ENCODE peak calls at places on chromosomes 5 and 9, in four cellular contexts. One of them, this sample, is unnamed.
A peak's percentile ranks its signal among the peaks of the same experiment; 100 is the strongest.

GRCh38 chr9:110133608-110134214 is 74.2 kb downstream of the C9orf152 start:
- DNase-seq in OCI-LY7: no peak
- DNase-seq in neural progenitor cell: no peak
- DNase-seq in H1: no peak
- DNase-seq in this sample: no peak

GRCh38 chr5:38483788-38484398 is 72.6 kb downstream of the LIFR start:
- DNase-seq in neural progenitor cell: no peak
- DNase-seq in OCI-LY7: no peak
- DNase-seq in H1: no peak
- DNase-seq in this sample: no peak

GRCh38 chr5:123518111-123518510 is 6.1 kb downstream of the CSNK1G3 start:
- DNase-seq in H1: no peak
- DNase-seq in OCI-LY7: no peak
- DNase-seq in neural progenitor cell: no peak
- DNase-seq in this sample: no peak

GRCh38 chr9:120353501-120353900 is 226.5 kb downstream of the CDK5RAP2 start:
- DNase-seq in OCI-LY7: no peak
- DNase-seq in H1: no peak
- DNase-seq in neural progenitor cell: no peak
- DNase-seq in this sample: no peak

GRCh38 chr5:136510481-136510880 is 145.1 kb upstream of the TRPC7 start:
- DNase-seq in H1: no peak
- DNase-seq in neural progenitor cell: no peak
- DNase-seq in OCI-LY7: no peak
- DNase-seq in this sample: no peak

GRCh38 chr9:31916591-31917223 is 467.7 kb upstream of the ACO1 start:
- DNase-seq in neural progenitor cell: peak; percentile 22
- DNase-seq in OCI-LY7: no peak
- DNase-seq in H1: no peak
- DNase-seq in this sample: no peak

GRCh38 chr5:29263836-29264235 is 1929.7 kb upstream of the CDH6 start:
- DNase-seq in H1: no peak
- DNase-seq in neural progenitor cell: no peak
- DNase-seq in OCI-LY7: no peak
- DNase-seq in this sample: no peak

GRCh38 chr5:54936201-54936600 is 49.2 kb downstream of the ESM1 start:
- DNase-seq in H1: no peak
- DNase-seq in OCI-LY7: no peak
- DNase-seq in neural progenitor cell: no peak
- DNase-seq in this sample: no peak

GRCh38 chr5:177086918-177087706 is 397 bp downstream of the FGFR4 start:
- DNase-seq in OCI-LY7: peak; percentile 69
- DNase-seq in neural progenitor cell: peak; percentile 84
- DNase-seq in H1: peak; percentile 25
- DNase-seq in this sample: peak; percentile 85

GRCh38 chr9:125137200-125137599 is 6.1 kb downstream of the SCAI start:
- DNase-seq in H1: no peak
- DNase-seq in neural progenitor cell: no peak
- DNase-seq in OCI-LY7: no peak
- DNase-seq in this sample: no peak

GRCh38 chr9:132732326-132732725 is 62.1 kb downstream of the GTF3C4 start:
- DNase-seq in neural progenitor cell: no peak
- DNase-seq in H1: no peak
- DNase-seq in OCI-LY7: no peak
- DNase-seq in this sample: no peak

GRCh38 chr9:33076031-33076359 is 479 bp downstream of the SMU1 start:
- DNase-seq in H1: no peak
- DNase-seq in neural progenitor cell: peak; percentile 43
- DNase-seq in OCI-LY7: peak; percentile 7
- DNase-seq in this sample: no peak

GRCh38 chr5:169467382-169467781 is 116.2 kb upstream of the SPDL1 start:
- DNase-seq in OCI-LY7: no peak
- DNase-seq in H1: no peak
- DNase-seq in neural progenitor cell: no peak
- DNase-seq in this sample: no peak

GRCh38 chr5:41371741-41372140 is 138.7 kb downstream of the PLCXD3 start:
- DNase-seq in H1: no peak
- DNase-seq in OCI-LY7: no peak
- DNase-seq in neural progenitor cell: no peak
- DNase-seq in this sample: no peak

GRCh38 chr5:128711216-128711615 is 173.2 kb upstream of the FBN2 start:
- DNase-seq in H1: no peak
- DNase-seq in OCI-LY7: no peak
- DNase-seq in neural progenitor cell: no peak
- DNase-seq in this sample: no peak

GRCh38 chr9:99199938-99200539 is 21.7 kb downstream of the ALG2 start:
- DNase-seq in neural progenitor cell: no peak
- DNase-seq in OCI-LY7: no peak
- DNase-seq in H1: no peak
- DNase-seq in this sample: no peak

GRCh38 chr9:7671847-7672246 is 127.7 kb downstream of the DMAC1 start:
- DNase-seq in H1: no peak
- DNase-seq in neural progenitor cell: no peak
- DNase-seq in OCI-LY7: no peak
- DNase-seq in this sample: no peak

GRCh38 chr9:36112516-36112915 is 24.0 kb upstream of the GLIPR2 start:
- DNase-seq in H1: no peak
- DNase-seq in OCI-LY7: no peak
- DNase-seq in neural progenitor cell: no peak
- DNase-seq in this sample: no peak

GRCh38 chr5:72035831-72036230 is 71.4 kb upstream of the MAP1B start:
- DNase-seq in H1: no peak
- DNase-seq in OCI-LY7: no peak
- DNase-seq in neural progenitor cell: no peak
- DNase-seq in this sample: no peak

GRCh38 chr9:97109194-97109811 is 70.4 kb upstream of the CTSV start:
- DNase-seq in OCI-LY7: peak; percentile 31
- DNase-seq in H1: peak; percentile 43
- DNase-seq in neural progenitor cell: peak; percentile 80
- DNase-seq in this sample: peak; percentile 34

GRCh38 chr9:84111726-84112125 is 131.1 kb downstream of the RMI1 start:
- DNase-seq in neural progenitor cell: no peak
- DNase-seq in OCI-LY7: no peak
- DNase-seq in H1: no peak
- DNase-seq in this sample: no peak

GRCh38 chr5:14366763-14367162 is 214.8 kb upstream of the OTULINL start:
- DNase-seq in OCI-LY7: no peak
- DNase-seq in neural progenitor cell: no peak
- DNase-seq in H1: no peak
- DNase-seq in this sample: no peak

GRCh38 chr5:128349044-128349629 is 188.9 kb downstream of the FBN2 start:
- DNase-seq in H1: no peak
- DNase-seq in neural progenitor cell: no peak
- DNase-seq in OCI-LY7: no peak
- DNase-seq in this sample: no peak

GRCh38 chr5:108315829-108316228 is 66.1 kb downstream of the FBXL17 start:
- DNase-seq in neural progenitor cell: no peak
- DNase-seq in H1: no peak
- DNase-seq in OCI-LY7: no peak
- DNase-seq in this sample: no peak

GRCh38 chr5:54739371-54739770 is 221.8 kb downstream of the SNX18 start:
- DNase-seq in neural progenitor cell: no peak
- DNase-seq in H1: no peak
- DNase-seq in OCI-LY7: no peak
- DNase-seq in this sample: no peak

GRCh38 chr5:150137168-150137957 is 18.3 kb downstream of the PDGFRB start:
- DNase-seq in OCI-LY7: no peak
- DNase-seq in neural progenitor cell: no peak
- DNase-seq in H1: no peak
- DNase-seq in this sample: no peak

GRCh38 chr5:180090769-180091546 is 19.4 kb upstream of the RNF130 start:
- DNase-seq in H1: no peak
- DNase-seq in OCI-LY7: peak; percentile 36
- DNase-seq in neural progenitor cell: peak; percentile 78
- DNase-seq in this sample: no peak

GRCh38 chr9:127449332-127449966 is 1.8 kb downstream of the RPL12 start:
- DNase-seq in H1: no peak
- DNase-seq in neural progenitor cell: no peak
- DNase-seq in OCI-LY7: peak; percentile 30
- DNase-seq in this sample: no peak

GRCh38 chr9:127451681-127452480 is 571 bp downstream of the LRSAM1 start:
- DNase-seq in neural progenitor cell: peak; percentile 51
- DNase-seq in H1: no peak
- DNase-seq in OCI-LY7: peak; percentile 75
- DNase-seq in this sample: peak; percentile 67

GRCh38 chr9:127452481-127453092 is 1.3 kb downstream of the LRSAM1 start:
- DNase-seq in H1: no peak
- DNase-seq in neural progenitor cell: no peak
- DNase-seq in OCI-LY7: no peak
- DNase-seq in this sample: no peak

GRCh38 chr9:127450170-127450830 is 906 bp downstream of the RPL12 start:
- DNase-seq in OCI-LY7: peak; percentile 39
- DNase-seq in H1: no peak
- DNase-seq in neural progenitor cell: peak; percentile 27
- DNase-seq in this sample: no peak

GRCh38 chr9:127450831-127451680 is at the start of the genes LRSAM1 and RPL12:
- DNase-seq in OCI-LY7: peak; percentile 96
- DNase-seq in H1: peak; percentile 91
- DNase-seq in neural progenitor cell: peak; percentile 99
- DNase-seq in this sample: peak; percentile 96
- TF ChIP-seq CTCF in OCI-LY7: peak; percentile 22
- TF ChIP-seq CTCF in H1: no peak
- TF ChIP-seq CTCF in neural progenitor cell: no peak
- TF ChIP-seq CTCF in this sample: peak; percentile 27

GRCh38 chr5:7592910-7593309 is 197.0 kb downstream of the ADCY2 start:
- DNase-seq in neural progenitor cell: peak; percentile 39
- DNase-seq in OCI-LY7: no peak
- DNase-seq in H1: no peak
- DNase-seq in this sample: no peak
- TF ChIP-seq CTCF in neural progenitor cell: peak; percentile 74
- TF ChIP-seq CTCF in OCI-LY7: peak; percentile 65
- TF ChIP-seq CTCF in H1: peak; percentile 55
- TF ChIP-seq CTCF in this sample: peak; percentile 27

GRCh38 chr9:129383415-129384088 is 205.5 kb upstream of the IER5L start:
- DNase-seq in OCI-LY7: peak; percentile 83
- DNase-seq in neural progenitor cell: peak; percentile 71
- DNase-seq in H1: no peak
- DNase-seq in this sample: peak; percentile 92
- TF ChIP-seq CTCF in OCI-LY7: peak; percentile 24
- TF ChIP-seq CTCF in neural progenitor cell: no peak
- TF ChIP-seq CTCF in H1: no peak
- TF ChIP-seq CTCF in this sample: peak; percentile 20

DNA sequence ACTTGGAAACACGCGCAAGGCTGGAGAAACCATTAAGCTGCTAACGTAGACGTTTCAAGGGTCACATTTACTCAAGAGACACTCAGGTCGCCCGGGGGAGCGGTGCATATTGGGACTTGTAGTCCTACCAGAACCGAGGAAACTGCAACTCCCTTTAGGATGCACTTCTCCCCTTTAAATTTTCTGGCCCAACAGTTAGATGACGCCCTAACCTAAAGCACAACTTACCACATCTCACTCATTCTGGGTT is 384 bp upstream of the DMXL1 start:
- DNase-seq in OCI-LY7: no peak
- DNase-seq in neural progenitor cell: peak; percentile 93
- DNase-seq in H1: no peak
- DNase-seq in this sample: no peak
- TF ChIP-seq CTCF in OCI-LY7: peak; percentile 25
- TF ChIP-seq CTCF in neural progenitor cell: no peak
- TF ChIP-seq CTCF in H1: no peak
- TF ChIP-seq CTCF in this sample: no peak

GRCh38 chr5:92518318-92518913 is 1062.6 kb downstream of the NR2F1-AS1 start:
- DNase-seq in neural progenitor cell: peak; percentile 46
- DNase-seq in OCI-LY7: peak; percentile 1
- DNase-seq in H1: no peak
- DNase-seq in this sample: peak; percentile 47
- TF ChIP-seq CTCF in neural progenitor cell: peak; percentile 63
- TF ChIP-seq CTCF in OCI-LY7: peak; percentile 72
- TF ChIP-seq CTCF in H1: peak; percentile 42
- TF ChIP-seq CTCF in this sample: peak; percentile 55

GRCh38 chr9:28648723-28649122 is 1075.4 kb upstream of the C9orf72 start:
- DNase-seq in OCI-LY7: no peak
- DNase-seq in neural progenitor cell: peak; percentile 62
- DNase-seq in H1: no peak
- DNase-seq in this sample: no peak
- TF ChIP-seq CTCF in OCI-LY7: peak; percentile 52
- TF ChIP-seq CTCF in neural progenitor cell: peak; percentile 67
- TF ChIP-seq CTCF in H1: peak; percentile 59
- TF ChIP-seq CTCF in this sample: no peak

DNA sequence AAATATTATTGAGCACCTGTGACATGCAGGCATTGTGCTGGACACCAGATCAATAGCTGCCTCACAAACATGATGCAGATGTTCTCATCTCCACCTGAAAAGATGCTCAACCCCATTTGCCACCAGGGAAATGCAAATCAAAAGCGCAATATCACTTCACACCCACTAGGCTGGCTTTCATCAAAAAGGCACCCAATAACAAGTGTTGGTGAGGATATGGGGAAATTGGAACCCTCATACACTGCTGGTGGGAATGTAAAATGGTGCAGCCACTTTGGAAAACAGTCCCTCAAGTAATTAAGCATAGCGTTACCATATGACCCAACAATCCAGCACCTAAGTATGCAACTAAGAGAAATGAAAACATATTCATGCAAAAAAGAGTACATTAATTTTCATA is 24.7 kb downstream of the FGF1 start:
- DNase-seq in neural progenitor cell: no peak
- DNase-seq in H1: no peak
- DNase-seq in OCI-LY7: no peak
- DNase-seq in this sample: no peak
- TF ChIP-seq CTCF in neural progenitor cell: no peak
- TF ChIP-seq CTCF in H1: no peak
- TF ChIP-seq CTCF in OCI-LY7: no peak
- TF ChIP-seq CTCF in this sample: no peak

DNA sequence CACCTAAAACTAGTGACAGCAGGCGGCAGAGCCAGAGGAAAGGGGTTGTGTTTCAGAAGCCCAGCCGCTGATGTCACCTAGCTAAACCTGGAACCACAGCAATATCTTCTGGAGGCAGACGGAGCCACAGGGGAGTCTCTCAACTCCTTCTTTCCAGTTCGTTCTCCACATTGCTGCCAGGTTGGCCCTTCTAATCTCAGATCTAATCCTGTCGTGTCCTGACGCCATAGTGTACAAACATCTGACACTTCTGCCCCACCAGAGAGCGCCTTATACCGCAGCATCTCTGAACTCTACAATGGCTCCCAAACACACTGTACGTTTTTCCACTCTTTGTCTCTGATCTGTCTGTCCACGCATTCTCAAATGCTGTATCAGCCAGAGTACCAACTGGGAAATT is 240.0 kb downstream of the SMARCA2 start:
- DNase-seq in OCI-LY7: no peak
- DNase-seq in neural progenitor cell: no peak
- DNase-seq in H1: no peak
- DNase-seq in this sample: no peak
- TF ChIP-seq CTCF in OCI-LY7: peak; percentile 27
- TF ChIP-seq CTCF in neural progenitor cell: peak; percentile 5
- TF ChIP-seq CTCF in H1: peak; percentile 14
- TF ChIP-seq CTCF in this sample: no peak

This sample was measured in GM13977.